ENCODE peak calls at places on chromosome 10, in four cellular contexts. V is neuronal stem cell, S is mesenchymal stem cell, U is H9. D is an unnamed sample.

GRCh38 chr10:69662901-69663300 is 32.9 kb downstream of the FAM241B start:
- DNase-seq in U (no peak), S (no peak), V (no peak), D (no peak)

GRCh38 chr10:123945506-123945905 is 53.9 kb upstream of the CPXM2 start:
- DNase-seq in U (peak; percentile 42), S (peak; percentile 21), V (no peak), D (peak; percentile 2)

GRCh38 chr10:75436896-75437295 is 5.5 kb downstream of the LRMDA start:
- DNase-seq in V (no peak), U (no peak), S (no peak), D (no peak)

GRCh38 chr10:28331821-28332220 is 29.0 kb upstream of the MPP7 start:
- DNase-seq in U (no peak), S (peak; percentile 78), V (no peak), D (peak; percentile 97)

GRCh38 chr10:35470535-35470934 is 134.2 kb downstream of the CCNY start:
- DNase-seq in S (peak; percentile 24), U (no peak), V (no peak), D (no peak)

GRCh38 chr10:121947931-121948330 is 20.1 kb upstream of the ATE1 start:
- DNase-seq in V (no peak), S (no peak), U (no peak), D (no peak)

GRCh38 chr10:118662228-118663035 is 67.0 kb upstream of the PRLHR start:
- DNase-seq in S (no peak), V (no peak), U (no peak), D (no peak)

GRCh38 chr10:132291826-132292225 is 15.9 kb downstream of the STK32C start:
- DNase-seq in U (no peak), V (no peak), S (no peak), D (no peak)

GRCh38 chr10:103105462-103105861 is 87.6 kb downstream of the NT5C2 start:
- DNase-seq in U (no peak), S (no peak), V (no peak), D (no peak)

GRCh38 chr10:72229261-72230251 is 13.5 kb upstream of the ASCC1 start:
- DNase-seq in V (no peak), S (no peak), U (no peak), D (peak; percentile 18)

GRCh38 chr10:28393956-28394568 is 91.2 kb upstream of the MPP7 start:
- DNase-seq in S (peak; percentile 57), V (peak; percentile 74), U (peak; percentile 78), D (peak; percentile 57)

GRCh38 chr10:131546086-131546810 is 234.7 kb upstream of the TCERG1L start:
- DNase-seq in U (peak; percentile 75), V (no peak), S (no peak), D (no peak)

GRCh38 chr10:7471720-7472367 is 61.0 kb upstream of the SFMBT2 start:
- DNase-seq in V (no peak), S (no peak), U (no peak), D (no peak)

GRCh38 chr10:114638874-114639625 is 19.0 kb downstream of the ABLIM1 start:
- DNase-seq in V (no peak), U (no peak), S (peak; percentile 50), D (peak; percentile 95)

GRCh38 chr10:50325449-50326188 is 74.3 kb upstream of the ASAH2 start:
- DNase-seq in U (no peak), S (peak; percentile 92), V (no peak), D (peak; percentile 98)

GRCh38 chr10:119406137-119406536 is 136.4 kb downstream of the RGS10 start:
- DNase-seq in S (no peak), V (no peak), U (no peak), D (no peak)

GRCh38 chr10:68957284-68957615 is 1.3 kb downstream of the DDX21 start:
- DNase-seq in S (no peak), U (no peak), V (no peak), D (no peak)

GRCh38 chr10:97168645-97169044 is 17.1 kb downstream of the SLIT1 start:
- DNase-seq in S (no peak), V (no peak), U (no peak), D (no peak)

GRCh38 chr10:127600479-127600878 is 51.4 kb downstream of the NPS start:
- DNase-seq in V (peak; percentile 44), U (peak; percentile 62), S (no peak), D (no peak)

GRCh38 chr10:34721201-34721840 is 93.8 kb downstream of the PARD3 start:
- DNase-seq in U (no peak), S (peak; percentile 80), V (no peak), D (peak; percentile 68)

GRCh38 chr10:113410618-113411017 is 142.2 kb upstream of the HABP2 start:
- DNase-seq in U (no peak), S (no peak), V (no peak), D (no peak)

GRCh38 chr10:102779680-102780079 is 35.9 kb downstream of the WBP1L start:
- DNase-seq in U (no peak), V (no peak), S (no peak), D (no peak)

GRCh38 chr10:97081621-97082235 is 104.0 kb downstream of the SLIT1 start:
- DNase-seq in S (peak; percentile 55), V (peak; percentile 87), U (peak; percentile 81), D (peak; percentile 50)

GRCh38 chr10:31479752-31480151 is 160.7 kb downstream of the ZEB1 start:
- DNase-seq in V (no peak), U (no peak), S (no peak), D (peak; percentile 6)

GRCh38 chr10:12589271-12589670 is 239.9 kb downstream of the CAMK1D start:
- DNase-seq in V (no peak), S (no peak), U (no peak), D (no peak)

GRCh38 chr10:697097-697875 is 7.8 kb upstream of the DIP2C start:
- DNase-seq in S (no peak), U (no peak), V (no peak), D (no peak)

GRCh38 chr10:72375585-72375984 is 20.9 kb upstream of the DNAJB12 start:
- DNase-seq in U (peak; percentile 57), S (no peak), V (no peak), D (no peak)

GRCh38 chr10:31697271-31698168 is 231.1 kb downstream of the ARHGAP12 start:
- DNase-seq in V (no peak), S (peak; percentile 87), U (no peak), D (peak; percentile 85)

GRCh38 chr10:71246591-71247143 is 34.3 kb downstream of the UNC5B start:
- DNase-seq in U (no peak), S (no peak), V (no peak), D (no peak)

GRCh38 chr10:75283150-75284096 is 47.7 kb upstream of the COMTD1 start:
- DNase-seq in U (peak; percentile 78), S (peak; percentile 67), V (no peak), D (peak; percentile 74)

GRCh38 chr10:79069325-79070090 is 742 bp downstream of the ZMIZ1 start:
- DNase-seq in V (peak; percentile 27), U (no peak), S (peak; percentile 78), D (no peak)
- H4K91ac ChIP-seq in V (no peak overlapping the region), U (no peak overlapping the region), S (peak overlapping the region; percentile 77), D (peak overlapping the region; percentile 92)

GRCh38 chr10:89591111-89591795 is 53.8 kb downstream of the PANK1 start:
- DNase-seq in U (no peak), V (no peak), S (peak; percentile 51), D (peak; percentile 52)
- H4K91ac ChIP-seq in U (no peak overlapping the region), V (no peak overlapping the region), S (no peak overlapping the region), D (peak overlapping the region; percentile 38)

DNA sequence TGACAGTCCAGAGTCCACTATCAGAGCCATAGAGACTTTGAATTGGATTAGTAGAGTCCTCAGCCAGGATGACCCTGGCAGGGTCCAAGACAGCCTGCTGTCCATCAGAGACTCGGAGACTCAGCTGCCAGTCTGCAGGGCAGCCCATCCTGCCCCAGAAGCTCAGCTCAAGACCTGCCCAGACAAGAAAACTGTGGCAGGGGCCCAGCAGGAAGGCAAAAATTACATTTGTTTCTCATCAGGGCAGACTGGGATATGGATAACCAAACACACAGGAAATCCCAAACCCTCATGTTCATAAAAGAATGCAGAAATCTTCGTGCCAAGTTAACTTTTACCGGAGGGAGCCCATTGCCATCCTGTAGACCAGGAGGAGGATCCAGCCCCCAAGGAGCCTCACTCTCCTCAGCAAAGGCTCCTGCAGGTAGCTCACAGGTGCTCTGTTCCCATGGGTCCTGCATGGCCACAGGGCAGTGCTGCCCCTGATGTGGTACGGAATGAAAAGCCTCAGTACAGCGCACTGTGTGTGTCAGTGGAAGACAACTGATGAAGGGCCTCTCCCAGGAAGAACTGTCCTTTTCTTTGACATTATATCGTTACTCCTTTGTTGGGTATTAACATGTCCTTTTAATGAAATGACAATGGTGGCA is 222.2 kb downstream of the KCNMA1 start:
- DNase-seq in S (no peak), U (no peak), V (no peak), D (no peak)
- H4K91ac ChIP-seq in S (peak overlapping the region; percentile 95), U (no peak overlapping the region), V (no peak overlapping the region), D (peak overlapping the region; percentile 97)

GRCh38 chr10:110754375-110755120 is 110.4 kb downstream of the RBM20 start:
- DNase-seq in U (no peak), V (no peak), S (no peak), D (no peak)

GRCh38 chr10:110748970-110749369 is 104.8 kb downstream of the RBM20 start:
- DNase-seq in V (no peak), S (no peak), U (no peak), D (no peak)

GRCh38 chr10:110753462-110753861 is 109.3 kb downstream of the RBM20 start:
- DNase-seq in U (no peak), V (no peak), S (no peak), D (no peak)

GRCh38 chr10:110750931-110751330 is 106.8 kb downstream of the RBM20 start:
- DNase-seq in S (no peak), V (no peak), U (no peak), D (no peak)

GRCh38 chr10:110751845-110752244 is 107.7 kb downstream of the RBM20 start:
- DNase-seq in V (no peak), S (no peak), U (no peak), D (no peak)
- H4K91ac ChIP-seq in V (no peak overlapping the region), S (no peak overlapping the region), U (no peak overlapping the region), D (no peak overlapping the region)

GRCh38 chr10:3539696-3540383 is 245.2 kb downstream of the KLF6 start:
- DNase-seq in V (no peak), U (no peak), S (no peak), D (no peak)

GRCh38 chr10:3538291-3538849 is 246.6 kb downstream of the KLF6 start:
- DNase-seq in V (no peak), S (peak; percentile 58), U (no peak), D (no peak)

GRCh38 chr10:3538850-3539531 is 246.0 kb downstream of the KLF6 start:
- DNase-seq in S (peak; percentile 95), U (no peak), V (peak; percentile 14), D (peak; percentile 97)

GRCh38 chr10:3535001-3535400 is 250.0 kb downstream of the KLF6 start:
- DNase-seq in V (no peak), S (no peak), U (no peak), D (no peak)

DNA sequence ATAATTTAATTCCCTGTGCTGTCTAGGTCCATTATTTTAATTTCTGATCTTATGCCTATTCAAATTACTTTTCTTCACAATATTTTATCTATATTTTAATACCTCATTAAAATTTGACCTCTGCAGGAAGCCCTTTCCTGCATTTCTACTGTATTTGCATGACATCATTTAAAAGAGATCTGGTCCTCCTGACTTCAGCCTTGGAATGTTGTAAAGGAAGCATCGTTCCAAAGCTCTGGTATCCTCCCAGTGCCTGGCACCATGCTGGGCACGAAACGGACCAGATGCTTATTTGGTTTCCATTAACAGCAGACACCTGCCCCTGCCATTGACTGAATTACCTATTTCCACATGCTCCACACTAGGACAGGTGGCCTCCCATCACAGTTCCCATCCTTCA is 247.5 kb downstream of the KLF6 start:
- DNase-seq in U (no peak), V (no peak), S (no peak), D (no peak)
- H4K91ac ChIP-seq in U (no peak overlapping the region), V (no peak overlapping the region), S (no peak overlapping the region), D (no peak overlapping the region)